ENCODE peak calls at places on chromosomes 16 and 17, in four cellular contexts. One of them, this sample, is unnamed.

GRCh38 chr17:81251943-81252301 is 12.8 kb downstream of the NDUFAF8 start:
- DNase-seq in aorta: no peak
- DNase-seq in esophagus squamous epithelium: no peak
- DNase-seq in heart right ventricle: no peak
- DNase-seq in this sample: no peak

GRCh38 chr17:36825956-36826350 is 111.3 kb upstream of the LHX1 start:
- DNase-seq in aorta: no peak
- DNase-seq in esophagus squamous epithelium: no peak
- DNase-seq in heart right ventricle: no peak
- DNase-seq in this sample: no peak

GRCh38 chr17:27382025-27382424 is 74.2 kb upstream of the KSR1 start:
- DNase-seq in esophagus squamous epithelium: no peak
- DNase-seq in heart right ventricle: no peak
- DNase-seq in aorta: no peak
- DNase-seq in this sample: no peak

GRCh38 chr16:89138843-89139520 is 32.6 kb upstream of the CDH15 start:
- DNase-seq in aorta: peak; percentile 65
- DNase-seq in heart right ventricle: no peak
- DNase-seq in esophagus squamous epithelium: no peak
- DNase-seq in this sample: no peak

GRCh38 chr16:55900616-55901393 is 25.6 kb upstream of the CES5A start:
- DNase-seq in aorta: no peak
- DNase-seq in esophagus squamous epithelium: no peak
- DNase-seq in heart right ventricle: no peak
- DNase-seq in this sample: peak; percentile 16

GRCh38 chr17:35743911-35744328 is 9.1 kb downstream of the GAS2L2 start:
- DNase-seq in heart right ventricle: no peak
- DNase-seq in aorta: no peak
- DNase-seq in esophagus squamous epithelium: no peak
- DNase-seq in this sample: no peak

GRCh38 chr16:70749681-70750601 is 51.0 kb downstream of the VAC14 start:
- DNase-seq in heart right ventricle: peak; percentile 38
- DNase-seq in esophagus squamous epithelium: no peak
- DNase-seq in aorta: no peak
- DNase-seq in this sample: no peak

GRCh38 chr16:58127033-58127556 is 2.1 kb downstream of the CFAP20 start:
- DNase-seq in heart right ventricle: no peak
- DNase-seq in aorta: no peak
- DNase-seq in esophagus squamous epithelium: no peak
- DNase-seq in this sample: no peak

GRCh38 chr16:20260215-20261009 is 66.9 kb downstream of the GP2 start:
- DNase-seq in aorta: no peak
- DNase-seq in esophagus squamous epithelium: no peak
- DNase-seq in heart right ventricle: no peak
- DNase-seq in this sample: no peak

GRCh38 chr17:3960764-3961163 is 3.5 kb downstream of the ATP2A3 start:
- DNase-seq in esophagus squamous epithelium: no peak
- DNase-seq in heart right ventricle: no peak
- DNase-seq in aorta: no peak
- DNase-seq in this sample: no peak

DNA sequence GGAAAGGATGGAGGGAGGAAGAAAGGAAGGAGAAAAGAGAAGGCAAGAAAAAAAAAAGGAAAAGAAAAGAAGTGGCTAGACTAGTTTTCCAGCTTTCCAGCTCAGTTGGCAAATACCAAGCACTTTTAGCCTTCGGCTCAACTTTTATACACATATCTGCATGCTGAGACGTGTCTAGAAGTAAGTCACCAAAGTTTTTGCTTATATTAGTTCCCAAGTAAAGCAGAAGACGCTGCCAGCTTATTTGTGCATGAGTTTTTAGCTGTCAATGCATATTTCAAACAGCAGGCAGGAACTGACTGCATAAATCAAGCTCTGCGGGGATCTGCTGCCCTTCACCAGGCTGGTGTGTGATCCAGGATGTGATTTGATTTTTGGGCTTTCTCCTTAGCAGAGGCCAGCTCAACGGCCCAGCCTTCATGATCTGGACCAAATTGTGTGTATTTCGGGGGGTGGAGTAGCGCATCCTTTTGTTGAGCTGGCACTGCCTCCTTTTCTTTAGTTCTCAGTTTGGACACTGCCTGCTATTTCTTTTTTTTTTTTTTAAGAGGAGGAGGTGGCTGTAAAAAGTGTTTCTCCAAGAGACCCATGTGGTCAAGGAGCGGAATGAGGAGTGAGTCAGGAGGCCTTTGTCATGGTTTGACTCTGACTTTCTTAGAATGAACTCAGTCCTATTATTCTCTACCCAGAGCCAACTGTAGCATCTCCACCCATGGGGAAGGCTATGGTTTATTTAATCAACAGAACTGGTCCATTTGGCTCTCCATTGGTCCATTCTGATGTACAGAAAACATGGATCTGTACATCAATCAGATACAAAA is 162.6 kb upstream of the XYLT1 start:
- DNase-seq in esophagus squamous epithelium: no peak
- DNase-seq in aorta: no peak
- DNase-seq in heart right ventricle: no peak
- DNase-seq in this sample: no peak
- H3K27ac ChIP-seq in esophagus squamous epithelium: peak overlapping the region; percentile 59
- H3K27ac ChIP-seq in aorta: no peak overlapping the region
- H3K27ac ChIP-seq in heart right ventricle: no peak overlapping the region
- H3K27ac ChIP-seq in this sample: no peak overlapping the region

DNA sequence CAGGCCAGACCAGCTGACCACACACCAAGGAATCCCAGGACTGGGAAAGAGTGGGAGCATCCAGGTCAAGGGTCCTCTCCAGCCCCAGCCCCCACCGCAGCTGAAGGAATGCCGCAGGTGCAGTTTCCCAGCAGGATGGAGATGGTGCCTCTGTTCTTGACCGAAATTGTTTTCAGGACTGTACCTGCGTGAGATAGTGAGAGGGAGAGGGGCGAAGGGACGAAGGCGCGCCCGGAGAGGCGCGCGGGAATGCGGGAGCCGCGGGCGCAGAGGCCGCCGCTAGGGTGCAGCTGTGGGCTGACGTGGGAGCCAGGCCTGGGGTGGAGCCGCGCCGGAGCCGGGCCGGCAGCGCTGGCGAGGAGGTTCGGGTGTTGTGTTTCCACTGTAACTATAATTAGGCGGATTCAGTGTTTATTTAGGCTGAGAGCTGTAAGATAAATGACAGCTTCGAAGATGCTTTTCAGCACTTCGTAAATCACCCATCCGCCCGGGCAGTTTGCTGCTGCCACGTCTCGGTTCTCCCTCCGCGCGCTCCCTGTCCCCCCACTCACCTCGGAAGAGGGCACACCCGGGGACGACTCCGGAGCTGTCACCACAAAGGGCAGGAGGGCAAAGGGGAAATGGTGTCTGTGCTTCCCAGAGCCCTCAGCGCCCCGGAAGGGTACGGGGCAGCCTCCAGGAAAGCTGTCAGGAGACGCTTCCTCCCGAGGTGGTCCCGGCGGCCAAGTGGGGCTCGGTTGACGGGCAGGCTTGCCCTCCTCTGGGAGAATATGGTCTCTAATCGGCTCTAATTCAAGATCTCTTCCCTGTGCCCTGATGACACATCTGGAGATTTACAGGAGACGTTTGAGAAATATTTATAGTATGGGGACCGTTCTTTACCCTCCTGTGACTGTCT is 38.2 kb downstream of the HOXB1 start:
- DNase-seq in esophagus squamous epithelium: no peak
- DNase-seq in aorta: peak; percentile 94
- DNase-seq in heart right ventricle: peak; percentile 41
- DNase-seq in this sample: no peak
- H3K4me3 ChIP-seq in esophagus squamous epithelium: no peak overlapping the region
- H3K4me3 ChIP-seq in aorta: no peak overlapping the region
- H3K4me3 ChIP-seq in heart right ventricle: no peak overlapping the region
- H3K4me3 ChIP-seq in this sample: peak overlapping the region; percentile 68

DNA sequence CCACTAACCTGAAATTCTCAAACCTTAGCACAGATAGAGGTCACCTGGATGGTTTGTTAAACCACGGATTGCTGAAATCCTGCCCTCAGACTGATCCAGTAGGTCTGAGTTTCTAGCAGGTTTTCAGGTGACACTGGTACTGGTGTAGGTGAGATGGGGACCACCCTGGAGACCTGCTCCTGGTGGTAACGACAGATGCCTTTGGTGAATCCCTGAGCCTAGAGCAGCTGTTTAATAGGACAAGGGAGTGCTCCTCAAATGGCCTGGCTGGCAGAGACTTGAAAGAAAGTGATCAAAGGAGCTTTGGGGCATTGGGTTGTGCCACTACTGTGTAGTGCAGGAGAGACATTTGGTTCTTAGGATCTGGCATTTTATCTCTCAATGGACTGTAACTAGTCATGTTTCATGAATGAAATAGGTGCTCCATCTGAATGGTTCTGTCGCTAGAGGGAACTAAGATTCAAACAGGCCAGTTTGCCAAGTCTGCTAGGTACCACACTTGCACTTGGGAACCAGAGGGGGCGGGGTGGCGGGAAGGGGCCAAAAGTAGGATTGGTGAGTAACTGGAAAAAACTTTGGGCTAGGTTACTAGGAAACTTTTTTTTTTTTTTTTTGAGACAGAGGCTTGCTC is 2.9 kb upstream of the IFI35 start:
- DNase-seq in aorta: peak; percentile 87
- DNase-seq in esophagus squamous epithelium: no peak
- DNase-seq in heart right ventricle: no peak
- DNase-seq in this sample: no peak
- H3K27ac ChIP-seq in aorta: no peak overlapping the region
- H3K27ac ChIP-seq in esophagus squamous epithelium: no peak overlapping the region
- H3K27ac ChIP-seq in heart right ventricle: no peak overlapping the region
- H3K27ac ChIP-seq in this sample: no peak overlapping the region

DNA sequence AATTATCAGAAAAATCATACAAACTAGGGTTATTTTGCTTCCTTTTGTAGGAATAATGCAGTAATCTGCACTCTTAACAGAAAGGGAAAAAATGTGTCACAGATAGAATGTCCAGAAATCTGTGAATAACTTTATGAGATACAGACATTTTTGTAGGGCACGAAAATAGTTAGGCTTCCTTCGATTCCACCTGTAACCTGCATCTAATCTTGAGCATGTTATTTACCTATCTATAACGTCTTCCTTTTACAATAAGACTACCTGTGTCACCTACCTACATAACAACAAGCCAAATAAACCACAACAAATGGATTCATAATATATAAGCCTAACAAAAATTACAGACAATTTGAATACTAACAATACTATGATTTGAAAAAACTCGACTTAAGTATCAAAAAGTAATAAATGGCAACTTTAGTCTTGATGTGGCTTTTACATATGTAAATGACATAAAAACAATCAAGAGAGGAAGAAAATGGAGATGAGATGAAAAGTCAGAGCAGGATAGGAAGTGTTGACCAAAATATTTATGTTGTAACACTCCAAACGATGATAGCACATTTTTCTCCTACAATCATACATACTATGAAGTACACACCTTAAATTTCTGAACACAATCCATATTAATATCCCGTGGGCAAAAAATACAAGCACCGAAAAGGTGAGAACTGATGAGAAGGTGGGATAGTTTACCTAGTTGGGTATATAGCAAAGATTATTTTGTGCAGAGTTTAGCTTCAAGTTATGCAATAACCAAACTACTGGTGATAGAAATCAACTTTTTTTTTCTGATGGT is 2.5 kb downstream of the STAT5B start:
- DNase-seq in esophagus squamous epithelium: no peak
- DNase-seq in aorta: no peak
- DNase-seq in heart right ventricle: no peak
- DNase-seq in this sample: no peak
- H3K4me3 ChIP-seq in esophagus squamous epithelium: no peak overlapping the region
- H3K4me3 ChIP-seq in aorta: no peak overlapping the region
- H3K4me3 ChIP-seq in heart right ventricle: no peak overlapping the region
- H3K4me3 ChIP-seq in this sample: no peak overlapping the region

GRCh38 chr17:74206332-74206818 is 2.9 kb downstream of the RPL38 start:
- DNase-seq in aorta: no peak
- DNase-seq in esophagus squamous epithelium: no peak
- DNase-seq in heart right ventricle: no peak
- DNase-seq in this sample: no peak

GRCh38 chr17:74202879-74203432 is 522 bp upstream of the RPL38 start:
- DNase-seq in esophagus squamous epithelium: no peak
- DNase-seq in heart right ventricle: no peak
- DNase-seq in aorta: no peak
- DNase-seq in this sample: no peak

GRCh38 chr17:74203439-74204240 is at the start of gene RPL38:
- DNase-seq in aorta: peak; percentile 98
- DNase-seq in heart right ventricle: peak; percentile 98
- DNase-seq in esophagus squamous epithelium: peak; percentile 71
- DNase-seq in this sample: peak; percentile 94

GRCh38 chr17:74205274-74205673 is 1.8 kb downstream of the RPL38 start:
- DNase-seq in aorta: no peak
- DNase-seq in esophagus squamous epithelium: no peak
- DNase-seq in heart right ventricle: no peak
- DNase-seq in this sample: no peak

DNA sequence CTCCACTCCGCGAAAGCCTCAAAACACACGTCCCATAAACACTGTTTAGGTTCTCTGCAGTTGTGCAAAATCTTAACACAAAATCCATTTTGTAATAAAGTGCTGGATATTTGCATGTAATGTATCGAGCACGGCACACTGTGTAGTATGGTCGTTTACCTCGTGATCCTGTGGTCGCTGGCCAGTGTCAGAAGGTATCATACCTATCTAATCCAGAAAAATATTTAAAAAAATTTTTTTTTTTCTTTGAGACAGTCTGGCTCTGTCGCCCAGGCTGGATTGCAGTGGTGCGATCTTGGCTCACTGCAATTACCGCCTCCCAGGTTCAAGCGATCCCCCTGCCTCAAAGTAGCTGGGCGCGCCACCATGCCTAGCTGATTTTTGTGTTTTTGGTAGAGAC is 996 bp downstream of the RPL38 start:
- DNase-seq in esophagus squamous epithelium: no peak
- DNase-seq in heart right ventricle: no peak
- DNase-seq in aorta: no peak
- DNase-seq in this sample: no peak
- H3K27ac ChIP-seq in esophagus squamous epithelium: peak overlapping the region; percentile 87
- H3K27ac ChIP-seq in heart right ventricle: peak overlapping the region; percentile 82
- H3K27ac ChIP-seq in aorta: no peak overlapping the region
- H3K27ac ChIP-seq in this sample: peak overlapping the region; percentile 75

DNA sequence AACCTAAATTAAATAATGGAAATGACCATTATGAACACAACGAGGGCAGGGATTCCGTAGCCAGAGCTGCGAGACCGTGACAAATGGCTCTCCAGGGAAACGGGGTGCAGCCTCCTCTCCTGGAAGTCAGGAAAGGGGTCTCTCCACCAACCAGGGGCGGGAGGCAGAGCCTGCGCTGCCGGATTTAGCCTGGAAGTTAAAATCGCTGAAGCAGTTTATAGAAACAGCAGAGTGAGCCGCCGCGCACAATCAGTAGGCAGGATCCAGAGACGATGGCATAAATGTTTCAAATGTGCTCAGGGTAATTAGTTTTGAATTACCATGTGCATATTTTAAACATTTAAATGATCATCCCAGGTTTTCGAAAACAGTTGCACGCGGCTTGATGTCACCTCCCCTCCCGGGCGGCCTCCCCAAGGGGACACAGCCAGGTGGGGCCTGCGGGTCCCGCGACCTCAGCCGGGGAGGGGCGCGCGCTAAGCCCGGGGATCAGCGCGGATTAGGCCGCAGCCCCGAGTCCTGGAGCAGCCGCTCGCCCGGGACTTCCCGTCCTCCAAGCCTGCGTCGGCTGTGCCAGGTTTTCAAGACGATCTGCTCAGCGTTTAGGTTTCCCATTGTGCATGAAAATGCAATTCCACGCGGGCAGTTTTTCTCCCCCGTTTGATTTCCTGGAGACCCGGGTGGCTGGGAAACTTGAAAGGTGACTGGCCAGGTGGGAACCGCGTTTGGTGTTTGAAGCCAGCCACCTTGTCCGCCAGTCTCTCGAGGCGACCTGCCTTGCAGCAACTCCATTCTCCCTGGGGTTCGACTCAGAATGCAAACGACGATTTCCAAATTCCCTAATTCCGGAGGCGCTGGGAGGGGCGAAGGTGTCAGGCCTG is 78.3 kb downstream of the RPA1 start:
- DNase-seq in aorta: no peak
- DNase-seq in heart right ventricle: no peak
- DNase-seq in esophagus squamous epithelium: no peak
- DNase-seq in this sample: no peak
- H3K4me3 ChIP-seq in aorta: no peak overlapping the region
- H3K4me3 ChIP-seq in heart right ventricle: no peak overlapping the region
- H3K4me3 ChIP-seq in esophagus squamous epithelium: no peak overlapping the region
- H3K4me3 ChIP-seq in this sample: peak overlapping the region; percentile 61